ENCODE peak calls at places on chromosome 2, in ten cellular contexts. V is upper lobe of right lung; E is prostate gland; W is PC-3; C is PC-9; O is OCI-LY7; L is heart left ventricle; P is colonic mucosa; Z is psoas muscle; H is CD8-positive, alpha-beta T cell. X is an unnamed sample.

GRCh38 chr2:84963692-84964405 is 7.1 kb upstream of the KCMF1 start:
- DNase-seq in V (no peak), E (no peak), W (peak; percentile 52), C (no peak), O (no peak), L (no peak), P (no peak), Z (no peak), H (no peak), X (no peak)

GRCh38 chr2:29033172-29033571 is 41.2 kb downstream of the PCARE start:
- DNase-seq in V (no peak), E (no peak), W (peak; percentile 72), C (peak; percentile 63), O (no peak), L (no peak), P (no peak), Z (peak; percentile 15), H (no peak), X (no peak)

GRCh38 chr2:127953128-127953718 is 67.5 kb upstream of the AMMECR1L start:
- DNase-seq in V (no peak), E (no peak), W (no peak), C (no peak), O (no peak), L (peak; percentile 59), P (peak; percentile 39), Z (no peak), H (no peak), X (no peak)

GRCh38 chr2:64945973-64946736 is 43.0 kb upstream of the SLC1A4 start:
- DNase-seq in V (peak; percentile 69), E (no peak), W (no peak), C (no peak), O (peak; percentile 89), L (no peak), P (peak; percentile 51), Z (no peak), H (peak; percentile 30), X (peak; percentile 33)

GRCh38 chr2:237441605-237442004 is 27.6 kb upstream of the COL6A3 start:
- DNase-seq in V (no peak), E (no peak), W (no peak), C (no peak), O (no peak), L (no peak), P (no peak), Z (no peak), H (no peak), X (no peak)

GRCh38 chr2:38666578-38666926 is 638 bp downstream of the GALM start:
- DNase-seq in V (no peak), E (no peak), W (peak; percentile 37), C (peak; percentile 26), O (peak; percentile 34), L (no peak), P (peak; percentile 89), Z (no peak), H (no peak), X (no peak)

GRCh38 chr2:239953418-239954061 is 71.6 kb downstream of the NDUFA10 start:
- DNase-seq in V (no peak), E (peak; percentile 44), W (no peak), C (no peak), O (no peak), L (peak; percentile 38), P (no peak), Z (peak; percentile 66), H (no peak), X (no peak)

GRCh38 chr2:190417045-190417842 is 9.1 kb downstream of the MFSD6 start:
- DNase-seq in V (no peak), E (no peak), W (no peak), C (no peak), O (no peak), L (no peak), P (no peak), Z (no peak), H (no peak), X (no peak)

GRCh38 chr2:172438064-172438421 is 10.7 kb downstream of the ITGA6 start:
- DNase-seq in V (no peak), E (no peak), W (peak; percentile 39), C (no peak), O (no peak), L (no peak), P (no peak), Z (no peak), H (no peak), X (no peak)

GRCh38 chr2:45654250-45654649 is 2.8 kb downstream of the PRKCE start:
- DNase-seq in V (no peak), E (peak; percentile 32), W (no peak), C (no peak), O (no peak), L (no peak), P (no peak), Z (no peak), H (no peak), X (no peak)

GRCh38 chr2:240427729-240428128 is 7.7 kb upstream of the GPC1 start:
- DNase-seq in V (no peak), E (no peak), W (no peak), C (no peak), O (no peak), L (no peak), P (no peak), Z (no peak), H (no peak), X (no peak)

GRCh38 chr2:230893338-230893737 is 28.6 kb downstream of the ITM2C start:
- DNase-seq in V (peak; percentile 59), E (no peak), W (no peak), C (no peak), O (no peak), L (no peak), P (no peak), Z (no peak), H (no peak), X (no peak)

GRCh38 chr2:100683231-100683630 is 120.4 kb downstream of the PDCL3 start:
- DNase-seq in V (no peak), E (no peak), W (no peak), C (no peak), O (no peak), L (no peak), P (no peak), Z (no peak), H (no peak), X (no peak)

GRCh38 chr2:110858993-110859770 is 126.8 kb downstream of the ACOXL start:
- DNase-seq in V (no peak), E (no peak), W (no peak), C (no peak), O (peak; percentile 20), L (no peak), P (no peak), Z (no peak), H (no peak), X (no peak)

GRCh38 chr2:15660491-15661294 is 69.0 kb downstream of the DDX1 start:
- DNase-seq in V (no peak), E (no peak), W (no peak), C (no peak), O (no peak), L (no peak), P (no peak), Z (no peak), H (no peak), X (no peak)

GRCh38 chr2:173719471-173719870 is 245.7 kb downstream of the SP3 start:
- DNase-seq in V (no peak), E (no peak), W (no peak), C (no peak), O (no peak), L (no peak), P (no peak), Z (no peak), H (no peak), X (no peak)

GRCh38 chr2:167862787-167863186 is 384.6 kb downstream of the STK39 start:
- DNase-seq in V (no peak), E (no peak), W (peak; percentile 70), C (no peak), O (no peak), L (no peak), P (no peak), Z (no peak), H (no peak), X (no peak)

GRCh38 chr2:202278944-202279343 is 13.4 kb downstream of the NOP58 start:
- DNase-seq in V (no peak), E (no peak), W (peak; percentile 50), C (no peak), O (peak; percentile 22), L (no peak), P (no peak), Z (no peak), H (no peak), X (no peak)
- H3K27ac ChIP-seq in V (peak overlapping the region; percentile 2), E (no peak overlapping the region), W (peak overlapping the region; percentile 64), C (peak overlapping the region; percentile 77), O (no peak overlapping the region), L (no peak overlapping the region), P (no peak overlapping the region), Z (peak overlapping the region; percentile 72), H (no peak overlapping the region), X (no peak overlapping the region)

DNA sequence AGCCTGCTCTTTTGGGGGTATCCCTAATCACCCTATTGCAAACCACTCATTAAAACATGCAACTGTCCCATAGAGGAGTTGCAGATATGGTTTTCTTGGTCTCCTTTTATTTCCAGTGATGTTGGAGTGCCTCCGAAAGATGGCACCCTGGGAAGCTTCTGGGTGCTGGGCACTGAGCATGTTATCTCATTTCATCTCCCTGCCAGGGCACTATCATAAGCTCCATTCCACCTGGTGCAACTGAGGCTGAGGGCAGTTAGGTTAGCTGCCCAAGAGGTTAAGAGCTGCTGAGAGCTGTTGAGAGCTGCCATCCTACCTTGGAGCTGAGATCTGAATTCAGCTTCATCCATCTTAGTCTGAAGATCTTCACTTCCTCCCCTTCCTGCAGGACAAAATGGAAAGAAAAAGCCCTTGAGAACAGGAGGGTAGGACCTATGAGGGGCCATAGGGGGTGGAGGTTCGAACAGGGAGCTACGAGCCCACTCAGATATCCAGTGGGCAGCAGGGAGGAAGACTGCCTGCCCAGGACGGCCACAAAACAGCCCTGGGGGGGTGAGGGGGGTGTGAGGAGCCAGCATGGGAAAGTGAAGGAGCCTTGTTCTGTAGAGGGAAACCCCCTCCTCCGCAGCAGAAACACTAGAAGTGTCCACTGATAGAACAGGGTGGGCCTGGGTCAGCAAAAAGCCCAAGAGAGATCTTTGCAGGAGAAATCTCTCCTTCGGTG is 202.5 kb downstream of the ZFP36L2 start:
- DNase-seq in V (no peak), E (no peak), W (no peak), C (no peak), O (no peak), L (no peak), P (no peak), Z (peak; percentile 22), H (no peak), X (no peak)
- H3K4me1 ChIP-seq in V (peaks cover 12% of the 10 kb centered on the region), E (no peaks in the 10 kb centered on the region), W (peaks cover 3% of the 10 kb centered on the region), C (peaks cover 20% of the 10 kb centered on the region), O (no peaks in the 10 kb centered on the region), L (peaks cover 41% of the 10 kb centered on the region), P (no peaks in the 10 kb centered on the region), Z (no peaks in the 10 kb centered on the region), H (peaks cover 13% of the 10 kb centered on the region), X (peaks cover 11% of the 10 kb centered on the region)

GRCh38 chr2:43175187-43175490 is 51.3 kb downstream of the ZFP36L2 start:
- DNase-seq in V (no peak), E (no peak), W (no peak), C (no peak), O (no peak), L (no peak), P (no peak), Z (no peak), H (no peak), X (no peak)
- H3K27ac ChIP-seq in V (peak overlapping the region; percentile 78), E (no peak overlapping the region), W (no peak overlapping the region), C (no peak overlapping the region), O (peak overlapping the region; percentile 69), L (peak overlapping the region; percentile 85), P (peak overlapping the region; percentile 66), Z (peak overlapping the region; percentile 53), H (peak overlapping the region; percentile 78), X (peak overlapping the region; percentile 85)

DNA sequence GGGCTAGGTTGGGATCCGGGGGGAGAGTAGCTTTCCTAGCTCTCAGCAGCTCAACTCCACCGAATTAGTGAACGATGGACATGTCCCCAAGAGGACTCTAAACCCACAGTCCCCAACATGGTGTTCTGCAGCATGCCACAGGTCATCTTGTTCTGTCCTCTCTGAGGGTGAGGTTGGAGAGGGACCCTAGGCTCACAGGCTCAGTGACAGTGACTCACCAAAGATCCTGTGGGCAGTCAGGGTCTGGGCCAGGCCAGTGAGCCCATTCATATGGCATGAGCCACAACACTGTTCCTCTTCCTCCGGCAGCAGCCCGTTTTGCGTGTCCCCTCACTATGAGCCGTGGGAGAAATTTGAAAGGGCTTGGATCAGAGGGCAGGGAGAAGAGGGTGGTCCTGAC is 2.8 kb upstream of the SLC20A1 start:
- DNase-seq in V (no peak), E (no peak), W (no peak), C (no peak), O (no peak), L (no peak), P (no peak), Z (no peak), H (no peak), X (no peak)
- H3K4me1 ChIP-seq in V (peaks cover 18% of the 10 kb centered on the region), E (peaks cover 4% of the 10 kb centered on the region), W (peaks cover 58% of the 10 kb centered on the region), C (peaks cover 61% of the 10 kb centered on the region), O (peaks cover 24% of the 10 kb centered on the region), L (peaks cover 35% of the 10 kb centered on the region), P (peaks cover 6% of the 10 kb centered on the region), Z (peaks cover 25% of the 10 kb centered on the region), H (peaks cover 27% of the 10 kb centered on the region), X (peaks cover 27% of the 10 kb centered on the region)